ENCODE peak calls at places on chromosomes 5 and 9, in four cellular contexts. One of them, this sample, is unnamed.

GRCh38 chr9:79447760-79448159 is 124.0 kb upstream of the TLE4 start:
- DNase-seq in PC-3: no peak
- DNase-seq in heart right ventricle: no peak
- DNase-seq in fibroblast of the aortic adventitia: no peak
- DNase-seq in this sample: no peak

GRCh38 chr9:116465591-116466288 is 221.4 kb upstream of the TRIM32 start:
- DNase-seq in heart right ventricle: no peak
- DNase-seq in PC-3: no peak
- DNase-seq in fibroblast of the aortic adventitia: no peak
- DNase-seq in this sample: no peak

GRCh38 chr5:116669261-116670049 is 94.8 kb upstream of the SEMA6A start:
- DNase-seq in heart right ventricle: no peak
- DNase-seq in fibroblast of the aortic adventitia: no peak
- DNase-seq in PC-3: no peak
- DNase-seq in this sample: no peak

GRCh38 chr5:10331341-10331796 is 22.1 kb upstream of the MARCHF6 start:
- DNase-seq in fibroblast of the aortic adventitia: peak; percentile 88
- DNase-seq in heart right ventricle: peak; percentile 64
- DNase-seq in PC-3: peak; percentile 63
- DNase-seq in this sample: peak; percentile 92

GRCh38 chr9:98087420-98088354 is 31.2 kb downstream of the NANS start:
- DNase-seq in fibroblast of the aortic adventitia: peak; percentile 31
- DNase-seq in PC-3: no peak
- DNase-seq in heart right ventricle: peak; percentile 46
- DNase-seq in this sample: peak; percentile 63

GRCh38 chr5:153752890-153753289 is 262.4 kb downstream of the GRIA1 start:
- DNase-seq in heart right ventricle: no peak
- DNase-seq in PC-3: no peak
- DNase-seq in fibroblast of the aortic adventitia: no peak
- DNase-seq in this sample: no peak

GRCh38 chr5:33310471-33310870 is 130.3 kb upstream of the TARS1 start:
- DNase-seq in PC-3: peak; percentile 86
- DNase-seq in fibroblast of the aortic adventitia: peak; percentile 95
- DNase-seq in heart right ventricle: no peak
- DNase-seq in this sample: peak; percentile 92

GRCh38 chr9:134361843-134362414 is 35.7 kb downstream of the RXRA start:
- DNase-seq in heart right ventricle: peak; percentile 61
- DNase-seq in PC-3: no peak
- DNase-seq in fibroblast of the aortic adventitia: no peak
- DNase-seq in this sample: no peak

GRCh38 chr5:3324421-3325101 is 271.1 kb upstream of the IRX1 start:
- DNase-seq in fibroblast of the aortic adventitia: no peak
- DNase-seq in PC-3: no peak
- DNase-seq in heart right ventricle: no peak
- DNase-seq in this sample: no peak

GRCh38 chr5:125140855-125141254 is 394.4 kb upstream of the ZNF608 start:
- DNase-seq in PC-3: peak; percentile 5
- DNase-seq in fibroblast of the aortic adventitia: peak; percentile 94
- DNase-seq in heart right ventricle: no peak
- DNase-seq in this sample: peak; percentile 95

GRCh38 chr5:148684528-148684927 is 30.2 kb upstream of the HTR4 start:
- DNase-seq in fibroblast of the aortic adventitia: peak; percentile 21
- DNase-seq in PC-3: no peak
- DNase-seq in heart right ventricle: no peak
- DNase-seq in this sample: no peak

GRCh38 chr5:23820764-23821471 is 313.5 kb downstream of the PRDM9 start:
- DNase-seq in fibroblast of the aortic adventitia: peak; percentile 1
- DNase-seq in heart right ventricle: no peak
- DNase-seq in PC-3: peak; percentile 84
- DNase-seq in this sample: peak; percentile 30

GRCh38 chr9:137429974-137430722 is 7.0 kb downstream of the NOXA1 start:
- DNase-seq in PC-3: peak; percentile 40
- DNase-seq in fibroblast of the aortic adventitia: no peak
- DNase-seq in heart right ventricle: peak; percentile 13
- DNase-seq in this sample: no peak

GRCh38 chr5:111963555-111963954 is 206.6 kb upstream of the NREP start:
- DNase-seq in PC-3: no peak
- DNase-seq in fibroblast of the aortic adventitia: no peak
- DNase-seq in heart right ventricle: no peak
- DNase-seq in this sample: no peak

GRCh38 chr5:55160493-55161209 is 680 bp downstream of the GPX8 start:
- DNase-seq in fibroblast of the aortic adventitia: peak; percentile 97
- DNase-seq in PC-3: peak; percentile 70
- DNase-seq in heart right ventricle: no peak
- DNase-seq in this sample: peak; percentile 95

GRCh38 chr9:120378680-120379079 is 201.3 kb downstream of the CDK5RAP2 start:
- DNase-seq in heart right ventricle: no peak
- DNase-seq in fibroblast of the aortic adventitia: no peak
- DNase-seq in PC-3: no peak
- DNase-seq in this sample: no peak

GRCh38 chr5:67770431-67771025 is 445.0 kb upstream of the PIK3R1 start:
- DNase-seq in heart right ventricle: no peak
- DNase-seq in PC-3: no peak
- DNase-seq in fibroblast of the aortic adventitia: peak; percentile 60
- DNase-seq in this sample: peak; percentile 48

GRCh38 chr9:21160178-21160577 is 6.3 kb downstream of the IFNA21 start:
- DNase-seq in fibroblast of the aortic adventitia: no peak
- DNase-seq in PC-3: no peak
- DNase-seq in heart right ventricle: no peak
- DNase-seq in this sample: peak; percentile 30

GRCh38 chr5:101663543-101663942 is 632.5 kb downstream of the SLCO4C1 start:
- DNase-seq in heart right ventricle: no peak
- DNase-seq in fibroblast of the aortic adventitia: no peak
- DNase-seq in PC-3: peak; percentile 17
- DNase-seq in this sample: no peak

GRCh38 chr9:28249424-28249823 is 676.1 kb upstream of the C9orf72 start:
- DNase-seq in heart right ventricle: no peak
- DNase-seq in PC-3: no peak
- DNase-seq in fibroblast of the aortic adventitia: no peak
- DNase-seq in this sample: no peak

GRCh38 chr5:154940375-154940771 is 500 bp upstream of the MRPL22 start:
- DNase-seq in fibroblast of the aortic adventitia: no peak
- DNase-seq in PC-3: no peak
- DNase-seq in heart right ventricle: no peak
- DNase-seq in this sample: no peak

GRCh38 chr5:62354028-62354874 is 48.2 kb downstream of the KIF2A start:
- DNase-seq in PC-3: peak; percentile 74
- DNase-seq in fibroblast of the aortic adventitia: peak; percentile 84
- DNase-seq in heart right ventricle: no peak
- DNase-seq in this sample: peak; percentile 73

GRCh38 chr5:60492958-60493357 is 207.0 kb downstream of the DEPDC1B start:
- DNase-seq in fibroblast of the aortic adventitia: peak; percentile 48
- DNase-seq in PC-3: peak; percentile 71
- DNase-seq in heart right ventricle: no peak
- DNase-seq in this sample: no peak

GRCh38 chr5:95641803-95642220 is 4.8 kb upstream of the RFESD start:
- DNase-seq in heart right ventricle: no peak
- DNase-seq in PC-3: no peak
- DNase-seq in fibroblast of the aortic adventitia: peak; percentile 47
- DNase-seq in this sample: peak; percentile 80
- H3K4me3 ChIP-seq in heart right ventricle: no peak overlapping the region
- H3K4me3 ChIP-seq in PC-3: no peak overlapping the region
- H3K4me3 ChIP-seq in fibroblast of the aortic adventitia: no peak overlapping the region
- H3K4me3 ChIP-seq in this sample: no peak overlapping the region

GRCh38 chr5:317086-317811 is 4.3 kb upstream of the AHRR start:
- DNase-seq in PC-3: peak; percentile 73
- DNase-seq in fibroblast of the aortic adventitia: peak; percentile 59
- DNase-seq in heart right ventricle: peak; percentile 37
- DNase-seq in this sample: peak; percentile 64
- TF ChIP-seq CTCF in PC-3: peak; percentile 83
- TF ChIP-seq CTCF in fibroblast of the aortic adventitia: peak; percentile 73
- TF ChIP-seq CTCF in heart right ventricle: no peak
- TF ChIP-seq CTCF in this sample: peak; percentile 71

DNA sequence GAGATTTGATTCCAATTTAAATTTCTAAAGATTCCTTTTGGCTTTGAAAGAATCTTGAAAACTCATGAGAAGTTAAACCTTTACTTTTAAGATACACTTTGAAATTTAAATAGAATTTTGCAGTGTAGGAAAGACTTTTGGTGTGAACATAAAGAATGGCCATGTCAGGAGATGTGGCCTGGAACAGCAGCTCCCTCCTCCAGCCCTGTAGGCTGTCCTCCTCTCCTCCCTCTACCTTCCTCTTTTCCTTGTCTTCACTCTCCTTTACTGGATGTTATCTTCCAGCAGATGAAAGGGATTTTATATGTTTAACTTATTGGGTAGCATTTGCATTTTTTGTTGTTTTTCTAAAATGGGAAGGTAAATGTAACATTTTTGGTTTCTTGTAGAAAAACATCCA is 18.9 kb downstream of the ASPN start:
- DNase-seq in fibroblast of the aortic adventitia: no peak
- DNase-seq in heart right ventricle: no peak
- DNase-seq in PC-3: no peak
- DNase-seq in this sample: no peak
- H3K4me3 ChIP-seq in fibroblast of the aortic adventitia: no peak overlapping the region
- H3K4me3 ChIP-seq in heart right ventricle: no peak overlapping the region
- H3K4me3 ChIP-seq in PC-3: no peak overlapping the region
- H3K4me3 ChIP-seq in this sample: no peak overlapping the region

GRCh38 chr5:170791325-170791954 is 7.9 kb downstream of the GABRP start:
- DNase-seq in fibroblast of the aortic adventitia: peak; percentile 36
- DNase-seq in heart right ventricle: peak; percentile 49
- DNase-seq in PC-3: peak; percentile 64
- DNase-seq in this sample: peak; percentile 77
- TF ChIP-seq CTCF in fibroblast of the aortic adventitia: no peak
- TF ChIP-seq CTCF in heart right ventricle: peak; percentile 59
- TF ChIP-seq CTCF in PC-3: peak; percentile 69
- TF ChIP-seq CTCF in this sample: peak; percentile 59

GRCh38 chr5:135715267-135716050 is 119.0 kb upstream of the SLC25A48 start:
- DNase-seq in fibroblast of the aortic adventitia: no peak
- DNase-seq in PC-3: no peak
- DNase-seq in heart right ventricle: no peak
- DNase-seq in this sample: no peak
- H3K4me3 ChIP-seq in fibroblast of the aortic adventitia: no peak overlapping the region
- H3K4me3 ChIP-seq in PC-3: no peak overlapping the region
- H3K4me3 ChIP-seq in heart right ventricle: no peak overlapping the region
- H3K4me3 ChIP-seq in this sample: no peak overlapping the region

GRCh38 chr5:40770764-40771163 is 15.0 kb upstream of the TTC33 start:
- DNase-seq in heart right ventricle: no peak
- DNase-seq in fibroblast of the aortic adventitia: no peak
- DNase-seq in PC-3: no peak
- DNase-seq in this sample: no peak
- TF ChIP-seq CTCF in heart right ventricle: no peak
- TF ChIP-seq CTCF in fibroblast of the aortic adventitia: no peak
- TF ChIP-seq CTCF in PC-3: no peak
- TF ChIP-seq CTCF in this sample: no peak

DNA sequence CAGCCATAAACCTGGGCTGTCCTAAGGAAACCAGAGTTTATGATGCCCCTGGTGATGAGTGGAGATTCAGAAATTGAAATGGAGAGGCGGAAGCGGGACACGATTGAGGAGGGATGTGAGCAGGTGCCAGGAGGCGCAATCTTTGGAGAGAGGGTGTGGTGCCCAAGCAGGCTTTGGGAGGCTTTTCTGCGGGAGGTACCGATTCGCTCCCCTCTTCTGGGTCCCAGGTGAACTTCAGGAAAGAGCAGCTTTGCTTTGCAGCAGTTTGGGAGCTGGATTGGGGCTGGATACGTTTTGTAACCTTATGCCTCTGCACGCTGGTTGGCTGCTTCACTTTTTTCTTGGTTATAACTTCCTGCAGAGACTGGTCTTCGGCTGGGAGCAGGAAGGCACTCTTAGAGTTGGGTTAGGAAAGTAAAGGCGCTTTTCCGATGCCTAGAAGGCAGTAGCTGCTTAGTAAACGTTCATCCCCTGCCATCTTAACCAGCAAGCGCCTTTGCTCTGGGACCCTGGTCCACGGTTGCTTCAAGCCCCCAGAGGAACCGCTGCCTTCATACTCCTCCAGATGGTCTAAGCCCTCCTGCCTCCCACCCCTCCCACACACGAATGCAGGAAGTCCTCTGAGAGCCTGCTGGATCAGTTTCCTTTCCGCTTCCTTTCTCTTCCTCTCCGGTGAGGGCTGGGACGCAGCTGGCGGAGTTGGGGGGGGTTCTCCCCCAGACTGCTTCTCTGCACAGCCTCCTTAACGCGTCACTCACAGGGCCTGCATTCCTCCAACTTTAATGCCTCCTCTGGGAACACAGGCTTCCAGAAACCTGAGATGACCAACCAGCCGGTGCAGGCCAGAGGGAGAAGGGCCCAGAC is 15.2 kb upstream of the NEK6 start:
- DNase-seq in fibroblast of the aortic adventitia: peak; percentile 39
- DNase-seq in PC-3: no peak
- DNase-seq in heart right ventricle: no peak
- DNase-seq in this sample: peak; percentile 38
- H3K4me3 ChIP-seq in fibroblast of the aortic adventitia: peak overlapping the region; percentile 18
- H3K4me3 ChIP-seq in PC-3: no peak overlapping the region
- H3K4me3 ChIP-seq in heart right ventricle: no peak overlapping the region
- H3K4me3 ChIP-seq in this sample: no peak overlapping the region

GRCh38 chr5:14331377-14331776 is 188.2 kb downstream of the TRIO start:
- DNase-seq in heart right ventricle: no peak
- DNase-seq in PC-3: no peak
- DNase-seq in fibroblast of the aortic adventitia: no peak
- DNase-seq in this sample: no peak
- TF ChIP-seq CTCF in heart right ventricle: no peak
- TF ChIP-seq CTCF in PC-3: no peak
- TF ChIP-seq CTCF in fibroblast of the aortic adventitia: no peak
- TF ChIP-seq CTCF in this sample: no peak

GRCh38 chr5:26486631-26487030 is 551.8 kb downstream of the CDH9 start:
- DNase-seq in fibroblast of the aortic adventitia: no peak
- DNase-seq in heart right ventricle: no peak
- DNase-seq in PC-3: no peak
- DNase-seq in this sample: no peak

GRCh38 chr5:26487553-26487952 is 550.8 kb downstream of the CDH9 start:
- DNase-seq in heart right ventricle: no peak
- DNase-seq in fibroblast of the aortic adventitia: no peak
- DNase-seq in PC-3: no peak
- DNase-seq in this sample: no peak

GRCh38 chr5:26482076-26482816 is 556.1 kb downstream of the CDH9 start:
- DNase-seq in heart right ventricle: no peak
- DNase-seq in fibroblast of the aortic adventitia: no peak
- DNase-seq in PC-3: peak; percentile 4
- DNase-seq in this sample: no peak

GRCh38 chr5:26482817-26483375 is 555.5 kb downstream of the CDH9 start:
- DNase-seq in heart right ventricle: no peak
- DNase-seq in PC-3: peak; percentile 71
- DNase-seq in fibroblast of the aortic adventitia: no peak
- DNase-seq in this sample: peak; percentile 26
- H3K4me3 ChIP-seq in heart right ventricle: no peak overlapping the region
- H3K4me3 ChIP-seq in PC-3: peak overlapping the region; percentile 67
- H3K4me3 ChIP-seq in fibroblast of the aortic adventitia: no peak overlapping the region
- H3K4me3 ChIP-seq in this sample: no peak overlapping the region

DNA sequence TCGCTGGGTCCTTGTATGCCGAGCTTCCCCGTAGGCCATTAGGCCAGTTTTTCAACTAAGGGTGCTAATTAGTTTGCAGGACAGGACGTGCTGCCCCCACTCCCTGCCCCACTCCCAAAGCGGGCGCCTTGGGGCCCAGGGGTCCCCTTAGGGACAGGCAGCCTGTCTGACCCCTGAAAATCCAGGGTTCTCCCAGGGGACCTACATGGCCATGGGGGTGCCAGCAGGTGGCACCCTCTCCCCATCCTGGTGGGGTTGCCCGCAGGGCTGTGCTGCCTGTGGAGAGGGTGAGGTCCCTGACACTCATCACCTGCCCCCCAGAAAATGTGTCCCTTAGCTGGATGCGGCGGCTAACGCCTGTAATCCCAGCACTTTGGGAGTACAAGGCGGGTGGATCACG is 8.5 kb upstream of the CCDC187 start:
- DNase-seq in fibroblast of the aortic adventitia: peak; percentile 44
- DNase-seq in heart right ventricle: peak; percentile 56
- DNase-seq in PC-3: peak; percentile 39
- DNase-seq in this sample: peak; percentile 53
- TF ChIP-seq CTCF in fibroblast of the aortic adventitia: peak; percentile 60
- TF ChIP-seq CTCF in heart right ventricle: peak; percentile 31
- TF ChIP-seq CTCF in PC-3: peak; percentile 55
- TF ChIP-seq CTCF in this sample: peak; percentile 41

This sample was measured in cardiac fibroblast.